ENCODE peak calls at places on chromosome 16, in six cellular contexts. E is coronary artery; K is CD4-positive, alpha-beta T cell; N is non-pigmented ciliary epithelial cell; B is PC-9; O is EH. D is an unnamed sample.

GRCh38 chr16:79717324-79717848 is 116.8 kb upstream of the MAF start:
- DNase-seq in E (no peak), K (no peak), N (no peak), B (no peak), O (no peak), D (no peak)

GRCh38 chr16:74730049-74730683 is 29.5 kb upstream of the MLKL start:
- DNase-seq in E (no peak), K (no peak), N (no peak), B (peak), O (no peak), D (no peak)

GRCh38 chr16:17538942-17539341 is 68.2 kb upstream of the XYLT1 start:
- DNase-seq in E (no peak), K (no peak), N (no peak), B (no peak), O (peak), D (no peak)

GRCh38 chr16:6009151-6009550 is 911.6 kb upstream of the EEF2KMT start:
- DNase-seq in E (no peak), K (no peak), N (no peak), B (no peak), O (no peak), D (no peak)

GRCh38 chr16:27726621-27727275 is 176.8 kb downstream of the KATNIP start:
- DNase-seq in E (no peak), K (no peak), N (no peak), B (peak), O (peak), D (no peak)

GRCh38 chr16:87836844-87837581 is 32.3 kb downstream of the SLC7A5 start:
- DNase-seq in E (no peak), K (no peak), N (no peak), B (no peak), O (no peak), D (no peak)

GRCh38 chr16:79653337-79654000 is 52.9 kb upstream of the MAF start:
- DNase-seq in E (no peak), K (no peak), N (no peak), B (no peak), O (no peak), D (no peak)

GRCh38 chr16:25012525-25012991 is 2.6 kb downstream of the ARHGAP17 start:
- DNase-seq in E (no peak), K (no peak), N (no peak), B (no peak), O (peak), D (no peak)

GRCh38 chr16:27401768-27402568 is at the start of gene IL21R:
- DNase-seq in E (peak), K (peak), N (no peak), B (peak), O (peak), D (peak)

GRCh38 chr16:75761111-75761510 is 34.8 kb upstream of the CPHXL start:
- DNase-seq in E (no peak), K (no peak), N (no peak), B (no peak), O (peak), D (no peak)

GRCh38 chr16:70725912-70726828 is 40.3 kb upstream of the MTSS2 start:
- DNase-seq in E (no peak), K (no peak), N (no peak), B (no peak), O (no peak), D (peak)